ENCODE peak calls at places on chromosomes 2 and 18, in six cellular contexts. R is cardiac septum, L is NCI-H1092, O is posterior cingulate gyrus, Q is fibroblast of pulmonary artery, E is left cardiac atrium. U is an unnamed sample.

GRCh38 chr2:223586261-223586660 is 15.9 kb downstream of the SCG2 start:
- DNase-seq in R (no peak), L (no peak), O (no peak), Q (peak), E (no peak), U (peak)

GRCh38 chr2:184769038-184769437 is 170.7 kb downstream of the ZNF804A start:
- DNase-seq in R (no peak), L (no peak), O (no peak), Q (peak), E (no peak), U (peak)

GRCh38 chr2:218375212-218375611 is 6.9 kb upstream of the SLC11A1 start:
- DNase-seq in R (no peak), L (no peak), O (no peak), Q (peak), E (no peak), U (peak)

GRCh38 chr18:79796531-79797390 is 977 bp upstream of the KCNG2 start:
- DNase-seq in R (no peak), L (no peak), O (peak), Q (peak), E (no peak), U (peak)

GRCh38 chr2:201120500-201120899 is 4.5 kb downstream of the CFLAR start:
- DNase-seq in R (no peak), L (no peak), O (no peak), Q (no peak), E (no peak), U (no peak)

GRCh38 chr2:206435738-206436137 is 7.6 kb upstream of the ADAM23 start:
- DNase-seq in R (no peak), L (no peak), O (no peak), Q (peak), E (no peak), U (peak)

GRCh38 chr2:215633360-215633759 is 197.5 kb upstream of the FN1 start:
- DNase-seq in R (no peak), L (no peak), O (no peak), Q (no peak), E (no peak), U (no peak)

GRCh38 chr2:182761903-182762302 is 45.8 kb downstream of the DNAJC10 start:
- DNase-seq in R (no peak), L (no peak), O (no peak), Q (peak), E (no peak), U (peak)

GRCh38 chr2:127052068-127052770 is 54.7 kb downstream of the BIN1 start:
- DNase-seq in R (peak), L (no peak), O (peak), Q (no peak), E (peak), U (no peak)

GRCh38 chr2:60002158-60002867 is 551.1 kb downstream of the BCL11A start:
- DNase-seq in R (no peak), L (no peak), O (no peak), Q (no peak), E (no peak), U (no peak)

GRCh38 chr2:155908567-155908966 is 424.0 kb downstream of the NR4A2 start:
- DNase-seq in R (no peak), L (no peak), O (no peak), Q (no peak), E (no peak), U (no peak)

GRCh38 chr18:76521367-76521766 is 26.3 kb upstream of the ZNF516 start:
- DNase-seq in R (no peak), L (peak), O (no peak), Q (no peak), E (no peak), U (no peak)

GRCh38 chr2:47016172-47016913 is 100.7 kb upstream of the MCFD2 start:
- DNase-seq in R (no peak), L (no peak), O (no peak), Q (peak), E (no peak), U (peak)